ENCODE peak calls at places on chromosomes 11 and 22, in seven cellular contexts. One of them, this sample, is unnamed. For H3K36me3, the result is how much of the 10 kb centered on the place peaks cover.

GRCh38 chr22:19729507-19729906 is 6.2 kb downstream of the GP1BB start:
- DNase-seq in left lung: no peak
- DNase-seq in kidney: no peak
- DNase-seq in HCT116: no peak
- DNase-seq in psoas muscle: no peak
- DNase-seq in GM23338: no peak
- DNase-seq in WERI-Rb-1: no peak
- DNase-seq in this sample: no peak

GRCh38 chr22:35661377-35661937 is 13.2 kb downstream of the APOL6 start:
- DNase-seq in left lung: no peak
- DNase-seq in kidney: no peak
- DNase-seq in HCT116: no peak
- DNase-seq in psoas muscle: no peak
- DNase-seq in GM23338: no peak
- DNase-seq in WERI-Rb-1: no peak
- DNase-seq in this sample: no peak

GRCh38 chr22:19696504-19697276 is 17.6 kb upstream of the SEPTIN5 start:
- DNase-seq in left lung: no peak
- DNase-seq in kidney: no peak
- DNase-seq in HCT116: no peak
- DNase-seq in psoas muscle: no peak
- DNase-seq in GM23338: no peak
- DNase-seq in WERI-Rb-1: no peak
- DNase-seq in this sample: no peak

GRCh38 chr11:130141561-130142341 is 17.8 kb upstream of the ST14 start:
- DNase-seq in left lung: no peak
- DNase-seq in kidney: no peak
- DNase-seq in HCT116: no peak
- DNase-seq in psoas muscle: no peak
- DNase-seq in GM23338: no peak
- DNase-seq in WERI-Rb-1: no peak
- DNase-seq in this sample: no peak

GRCh38 chr11:72446929-72447753 is 12.8 kb upstream of the CLPB start:
- DNase-seq in left lung: no peak
- DNase-seq in kidney: no peak
- DNase-seq in HCT116: peak
- DNase-seq in psoas muscle: no peak
- DNase-seq in GM23338: peak
- DNase-seq in WERI-Rb-1: no peak
- DNase-seq in this sample: no peak

GRCh38 chr11:57800444-57801184 is 39.0 kb downstream of the CTNND1 start:
- DNase-seq in left lung: no peak
- DNase-seq in kidney: no peak
- DNase-seq in HCT116: peak
- DNase-seq in psoas muscle: no peak
- DNase-seq in GM23338: peak
- DNase-seq in WERI-Rb-1: peak
- DNase-seq in this sample: no peak

GRCh38 chr22:27107824-27108223 is 450.4 kb downstream of the MIAT start:
- DNase-seq in left lung: no peak
- DNase-seq in kidney: peak
- DNase-seq in HCT116: peak
- DNase-seq in psoas muscle: peak
- DNase-seq in GM23338: no peak
- DNase-seq in WERI-Rb-1: peak
- DNase-seq in this sample: peak

GRCh38 chr22:33036881-33037280 is 21.3 kb downstream of the SYN3 start:
- DNase-seq in left lung: no peak
- DNase-seq in kidney: no peak
- DNase-seq in HCT116: no peak
- DNase-seq in psoas muscle: no peak
- DNase-seq in GM23338: no peak
- DNase-seq in WERI-Rb-1: no peak
- DNase-seq in this sample: no peak

GRCh38 chr11:111387318-111387863 is 8.3 kb upstream of the POU2AF1 start:
- DNase-seq in left lung: peak
- DNase-seq in kidney: no peak
- DNase-seq in HCT116: no peak
- DNase-seq in psoas muscle: peak
- DNase-seq in GM23338: no peak
- DNase-seq in WERI-Rb-1: no peak
- DNase-seq in this sample: no peak

GRCh38 chr11:117506856-117507425 is 179.3 kb downstream of the CEP164 start:
- DNase-seq in left lung: no peak
- DNase-seq in kidney: no peak
- DNase-seq in HCT116: no peak
- DNase-seq in psoas muscle: no peak
- DNase-seq in GM23338: no peak
- DNase-seq in WERI-Rb-1: no peak
- DNase-seq in this sample: no peak

GRCh38 chr11:36278531-36279245 is 10.5 kb downstream of the COMMD9 start:
- DNase-seq in left lung: no peak
- DNase-seq in kidney: no peak
- DNase-seq in HCT116: no peak
- DNase-seq in psoas muscle: no peak
- DNase-seq in GM23338: peak
- DNase-seq in WERI-Rb-1: no peak
- DNase-seq in this sample: no peak

GRCh38 chr11:69943066-69943465 is 123.8 kb upstream of the FGF3 start:
- DNase-seq in left lung: peak
- DNase-seq in kidney: peak
- DNase-seq in HCT116: peak
- DNase-seq in psoas muscle: peak
- DNase-seq in GM23338: peak
- DNase-seq in WERI-Rb-1: no peak
- DNase-seq in this sample: no peak

GRCh38 chr11:8963569-8964323 is 496 bp downstream of the TMEM9B start:
- DNase-seq in left lung: peak
- DNase-seq in kidney: peak
- DNase-seq in HCT116: peak
- DNase-seq in psoas muscle: peak
- DNase-seq in GM23338: peak
- DNase-seq in WERI-Rb-1: peak
- DNase-seq in this sample: peak

GRCh38 chr11:11860103-11860979 is 18.6 kb downstream of the USP47 start:
- DNase-seq in left lung: no peak
- DNase-seq in kidney: no peak
- DNase-seq in HCT116: no peak
- DNase-seq in psoas muscle: no peak
- DNase-seq in GM23338: no peak
- DNase-seq in WERI-Rb-1: no peak
- DNase-seq in this sample: no peak

GRCh38 chr11:15053201-15053685 is 20.1 kb upstream of the CALCB start:
- DNase-seq in left lung: no peak
- DNase-seq in kidney: no peak
- DNase-seq in HCT116: peak
- DNase-seq in psoas muscle: no peak
- DNase-seq in GM23338: no peak
- DNase-seq in WERI-Rb-1: no peak
- DNase-seq in this sample: no peak

GRCh38 chr11:36376888-36377758 is 81.0 kb downstream of the PRR5L start:
- DNase-seq in left lung: peak
- DNase-seq in kidney: peak
- DNase-seq in HCT116: no peak
- DNase-seq in psoas muscle: peak
- DNase-seq in GM23338: peak
- DNase-seq in WERI-Rb-1: peak
- DNase-seq in this sample: peak

GRCh38 chr11:34999453-34999852 is 83.0 kb downstream of the PDHX start:
- DNase-seq in left lung: no peak
- DNase-seq in kidney: no peak
- DNase-seq in HCT116: no peak
- DNase-seq in psoas muscle: no peak
- DNase-seq in GM23338: no peak
- DNase-seq in WERI-Rb-1: no peak
- DNase-seq in this sample: no peak

GRCh38 chr22:36811094-36811797 is 5.6 kb downstream of the PVALB start:
- DNase-seq in left lung: no peak
- DNase-seq in kidney: no peak
- DNase-seq in HCT116: no peak
- DNase-seq in psoas muscle: no peak
- DNase-seq in GM23338: no peak
- DNase-seq in WERI-Rb-1: no peak
- DNase-seq in this sample: no peak

GRCh38 chr11:65454696-65455456 is 32.3 kb downstream of the NEAT1 start:
- DNase-seq in left lung: peak
- DNase-seq in kidney: peak
- DNase-seq in HCT116: peak
- DNase-seq in psoas muscle: peak
- DNase-seq in GM23338: peak
- DNase-seq in WERI-Rb-1: no peak
- DNase-seq in this sample: peak

GRCh38 chr11:69086152-69086551 is 37.4 kb downstream of the TPCN2 start:
- DNase-seq in left lung: peak
- DNase-seq in kidney: no peak
- DNase-seq in HCT116: no peak
- DNase-seq in psoas muscle: peak
- DNase-seq in GM23338: peak
- DNase-seq in WERI-Rb-1: peak
- DNase-seq in this sample: no peak

GRCh38 chr11:82225930-82226329 is 507.7 kb downstream of the FAM181B start:
- DNase-seq in left lung: no peak
- DNase-seq in kidney: no peak
- DNase-seq in HCT116: no peak
- DNase-seq in psoas muscle: no peak
- DNase-seq in GM23338: peak
- DNase-seq in WERI-Rb-1: no peak
- DNase-seq in this sample: no peak

GRCh38 chr22:18056802-18057474 is 20.9 kb upstream of the PEX26 start:
- DNase-seq in left lung: no peak
- DNase-seq in kidney: peak
- DNase-seq in HCT116: no peak
- DNase-seq in psoas muscle: no peak
- DNase-seq in GM23338: no peak
- DNase-seq in WERI-Rb-1: no peak
- DNase-seq in this sample: no peak

GRCh38 chr11:88375927-88376470 is 38.5 kb upstream of the CTSC start:
- DNase-seq in left lung: no peak
- DNase-seq in kidney: no peak
- DNase-seq in HCT116: no peak
- DNase-seq in psoas muscle: no peak
- DNase-seq in GM23338: peak
- DNase-seq in WERI-Rb-1: no peak
- DNase-seq in this sample: no peak

GRCh38 chr11:44978279-44978960 is 27.7 kb upstream of the TP53I11 start:
- DNase-seq in left lung: no peak
- DNase-seq in kidney: no peak
- DNase-seq in HCT116: no peak
- DNase-seq in psoas muscle: no peak
- DNase-seq in GM23338: no peak
- DNase-seq in WERI-Rb-1: no peak
- DNase-seq in this sample: no peak

GRCh38 chr11:44978961-44979331 is 28.3 kb upstream of the TP53I11 start:
- DNase-seq in left lung: peak
- DNase-seq in kidney: peak
- DNase-seq in HCT116: no peak
- DNase-seq in psoas muscle: no peak
- DNase-seq in GM23338: no peak
- DNase-seq in WERI-Rb-1: no peak
- DNase-seq in this sample: no peak

GRCh38 chr11:44979536-44980399 is 29.1 kb upstream of the TP53I11 start:
- DNase-seq in left lung: peak
- DNase-seq in kidney: peak
- DNase-seq in HCT116: peak
- DNase-seq in psoas muscle: no peak
- DNase-seq in GM23338: peak
- DNase-seq in WERI-Rb-1: no peak
- DNase-seq in this sample: no peak

GRCh38 chr11:44976576-44976975 is 25.9 kb upstream of the TP53I11 start:
- DNase-seq in left lung: no peak
- DNase-seq in kidney: no peak
- DNase-seq in HCT116: no peak
- DNase-seq in psoas muscle: no peak
- DNase-seq in GM23338: no peak
- DNase-seq in WERI-Rb-1: no peak
- DNase-seq in this sample: no peak

GRCh38 chr11:44977493-44977984 is 26.9 kb upstream of the TP53I11 start:
- DNase-seq in left lung: peak
- DNase-seq in kidney: no peak
- DNase-seq in HCT116: no peak
- DNase-seq in psoas muscle: no peak
- DNase-seq in GM23338: peak
- DNase-seq in WERI-Rb-1: peak
- DNase-seq in this sample: no peak
- TF ChIP-seq CTCF in left lung: peak
- TF ChIP-seq CTCF in kidney: no peak
- TF ChIP-seq CTCF in HCT116: peak
- TF ChIP-seq CTCF in psoas muscle: no peak
- TF ChIP-seq CTCF in GM23338: peak
- TF ChIP-seq CTCF in WERI-Rb-1: peak
- TF ChIP-seq CTCF in this sample: no peak

GRCh38 chr22:23651676-23652075 is 19.6 kb upstream of the DRICH1 start:
- DNase-seq in left lung: no peak
- DNase-seq in kidney: peak
- DNase-seq in HCT116: no peak
- DNase-seq in psoas muscle: no peak
- DNase-seq in GM23338: no peak
- DNase-seq in WERI-Rb-1: no peak
- DNase-seq in this sample: no peak
- H3K36me3 ChIP-seq in left lung: under half
- H3K36me3 ChIP-seq in kidney: under half
- H3K36me3 ChIP-seq in HCT116: under half
- H3K36me3 ChIP-seq in psoas muscle: under half
- H3K36me3 ChIP-seq in GM23338: under half
- H3K36me3 ChIP-seq in WERI-Rb-1: under half
- H3K36me3 ChIP-seq in this sample: under half

DNA sequence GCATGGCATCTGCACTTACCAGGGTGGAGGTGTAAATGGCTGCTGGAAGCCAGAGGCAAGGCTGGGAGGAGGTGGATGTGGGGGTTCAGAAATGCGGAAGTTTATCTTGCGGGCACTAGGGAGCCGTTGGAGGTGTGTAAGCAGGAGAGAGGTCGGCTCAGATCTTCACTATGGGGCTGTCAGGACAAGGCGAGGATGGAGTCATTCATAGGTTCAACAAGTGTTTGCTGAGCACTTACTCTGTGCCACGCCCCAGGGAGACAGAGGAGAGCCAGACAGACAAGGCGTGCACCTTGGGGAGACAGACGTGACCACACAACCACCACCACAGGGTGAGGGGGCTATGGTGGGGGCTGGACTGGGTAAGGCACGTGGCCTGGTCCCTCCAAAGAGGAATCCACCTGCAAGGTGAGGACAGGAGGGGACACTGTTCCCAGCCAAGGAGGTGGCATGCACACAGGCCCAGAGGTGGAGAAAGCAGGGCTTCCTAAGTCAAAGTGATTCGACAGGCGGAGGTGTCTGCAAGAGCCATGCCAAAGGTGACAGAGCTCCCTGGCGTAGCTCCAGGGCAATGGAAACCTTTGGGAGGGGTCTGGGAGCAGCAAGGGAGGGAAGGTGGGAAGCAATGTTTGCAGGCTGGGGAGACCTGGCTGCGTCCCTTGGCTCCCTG is 30.8 kb upstream of the TCF20 start:
- DNase-seq in left lung: no peak
- DNase-seq in kidney: no peak
- DNase-seq in HCT116: no peak
- DNase-seq in psoas muscle: no peak
- DNase-seq in GM23338: no peak
- DNase-seq in WERI-Rb-1: no peak
- DNase-seq in this sample: no peak
- H3K4me3 ChIP-seq in left lung: no peak
- H3K4me3 ChIP-seq in kidney: no peak
- H3K4me3 ChIP-seq in HCT116: no peak
- H3K4me3 ChIP-seq in psoas muscle: no peak
- H3K4me3 ChIP-seq in GM23338: peak
- H3K4me3 ChIP-seq in WERI-Rb-1: no peak
- H3K4me3 ChIP-seq in this sample: no peak

GRCh38 chr11:114892381-114893197 is 214.3 kb downstream of the NXPE2 start:
- DNase-seq in left lung: no peak
- DNase-seq in kidney: no peak
- DNase-seq in HCT116: no peak
- DNase-seq in psoas muscle: no peak
- DNase-seq in GM23338: peak
- DNase-seq in WERI-Rb-1: peak
- DNase-seq in this sample: no peak
- TF ChIP-seq CTCF in left lung: peak
- TF ChIP-seq CTCF in kidney: no peak
- TF ChIP-seq CTCF in HCT116: peak
- TF ChIP-seq CTCF in psoas muscle: peak
- TF ChIP-seq CTCF in GM23338: peak
- TF ChIP-seq CTCF in WERI-Rb-1: peak
- TF ChIP-seq CTCF in this sample: no peak